ENCODE peak calls at places on chromosomes 11 and 22, in six cellular contexts. T, V, E, B, Q and A are unnamed samples.

GRCh38 chr11:70700453-70700852 is 302.1 kb downstream of the CTTN start:
- DNase-seq in T (no peak), V (no peak), E (no peak), B (no peak), Q (no peak), A (no peak)

GRCh38 chr11:67345949-67346819 is 7.2 kb downstream of the POLD4 start:
- DNase-seq in T (no peak), V (peak; percentile 38), E (peak; percentile 39), B (peak; percentile 23), Q (no peak), A (no peak)

GRCh38 chr11:118015385-118015841 is 29.2 kb downstream of the IL10RA start:
- DNase-seq in T (no peak), V (peak; percentile 44), E (no peak), B (no peak), Q (no peak), A (no peak)

GRCh38 chr11:47916361-47916841 is 64.0 kb upstream of the PTPRJ start:
- DNase-seq in T (no peak), V (no peak), E (no peak), B (no peak), Q (no peak), A (no peak)

GRCh38 chr11:67504950-67505561 is at the start of gene PITPNM1:
- DNase-seq in T (no peak), V (no peak), E (peak; percentile 77), B (no peak), Q (peak; percentile 85), A (peak; percentile 99)

GRCh38 chr22:36065775-36066544 is 37.3 kb upstream of the RBFOX2 start:
- DNase-seq in T (peak; percentile 89), V (peak; percentile 54), E (peak; percentile 88), B (peak; percentile 85), Q (peak; percentile 88), A (peak; percentile 60)

GRCh38 chr11:134499990-134500389 is 87.9 kb upstream of the B3GAT1 start:
- DNase-seq in T (no peak), V (no peak), E (no peak), B (no peak), Q (no peak), A (no peak)

GRCh38 chr11:81987829-81988472 is 745.7 kb downstream of the FAM181B start:
- DNase-seq in T (peak; percentile 3), V (peak; percentile 51), E (no peak), B (no peak), Q (no peak), A (no peak)

GRCh38 chr22:44840611-44841322 is 88.4 kb downstream of the ARHGAP8 start:
- DNase-seq in T (no peak), V (no peak), E (no peak), B (no peak), Q (no peak), A (no peak)

GRCh38 chr11:88064097-88064705 is 111.0 kb downstream of the RAB38 start:
- DNase-seq in T (no peak), V (peak; percentile 21), E (no peak), B (no peak), Q (no peak), A (no peak)